ENCODE peak calls at places on chromosomes 1 and 21, in nine cellular contexts. M, K, H, C, N, I, Z, G and U are unnamed samples. For H3K4me1, the result is how much of the 10 kb centered on the place peaks cover.

GRCh38 chr1:235502601-235503332 is 1.5 kb downstream of the B3GALNT2 start:
- DNase-seq in M (no peak), K (no peak), H (no peak), C (no peak), N (no peak), I (no peak), Z (peak), G (no peak), U (no peak)

GRCh38 chr21:16418663-16419062 is 688.9 kb downstream of the USP25 start:
- DNase-seq in M (no peak), K (no peak), H (no peak), C (no peak), N (no peak), I (no peak), Z (no peak), G (no peak), U (no peak)

GRCh38 chr1:77831976-77832695 is 52.7 kb downstream of the MIGA1 start:
- DNase-seq in M (no peak), K (no peak), H (no peak), C (no peak), N (no peak), I (no peak), Z (peak), G (no peak), U (no peak)

GRCh38 chr21:14591882-14592281 is 45.8 kb upstream of the SAMSN1 start:
- DNase-seq in M (no peak), K (no peak), H (no peak), C (peak), N (no peak), I (no peak), Z (peak), G (peak), U (no peak)

GRCh38 chr1:52008074-52008809 is 17.7 kb upstream of the RAB3B start:
- DNase-seq in M (no peak), K (no peak), H (no peak), C (no peak), N (no peak), I (no peak), Z (no peak), G (no peak), U (no peak)

GRCh38 chr1:14968251-14968812 is 185.2 kb upstream of the TMEM51 start:
- DNase-seq in M (no peak), K (no peak), H (no peak), C (peak), N (peak), I (no peak), Z (peak), G (no peak), U (no peak)

GRCh38 chr1:108117908-108118902 is 81.9 kb downstream of the SLC25A24 start:
- DNase-seq in M (no peak), K (no peak), H (no peak), C (no peak), N (no peak), I (no peak), Z (peak), G (no peak), U (no peak)

GRCh38 chr1:38680801-38681510 is 178.6 kb downstream of the RRAGC start:
- DNase-seq in M (no peak), K (peak), H (no peak), C (no peak), N (no peak), I (no peak), Z (peak), G (no peak), U (no peak)

GRCh38 chr1:19260211-19261138 is 8.9 kb downstream of the MRTO4 start:
- DNase-seq in M (no peak), K (no peak), H (no peak), C (no peak), N (no peak), I (peak), Z (peak), G (no peak), U (no peak)

GRCh38 chr21:16634522-16634914 is 878.3 kb upstream of the CXADR start:
- DNase-seq in M (no peak), K (peak), H (no peak), C (no peak), N (no peak), I (no peak), Z (no peak), G (no peak), U (no peak)

GRCh38 chr1:84691139-84691783 is 1.0 kb upstream of the SSX2IP start:
- DNase-seq in M (no peak), K (no peak), H (no peak), C (no peak), N (no peak), I (no peak), Z (peak), G (no peak), U (no peak)

GRCh38 chr1:111998332-111998731 is 8.9 kb upstream of the KCND3 start:
- DNase-seq in M (no peak), K (no peak), H (no peak), C (no peak), N (no peak), I (no peak), Z (no peak), G (no peak), U (no peak)

GRCh38 chr1:206753141-206753540 is 17.4 kb upstream of the IL19 start:
- DNase-seq in M (no peak), K (no peak), H (no peak), C (no peak), N (no peak), I (no peak), Z (peak), G (no peak), U (no peak)

GRCh38 chr21:31273278-31273677 is 70.8 kb downstream of the TIAM1 start:
- DNase-seq in M (no peak), K (no peak), H (no peak), C (no peak), N (no peak), I (no peak), Z (no peak), G (no peak), U (no peak)

GRCh38 chr21:15443740-15444117 is 286.1 kb upstream of the USP25 start:
- DNase-seq in M (no peak), K (no peak), H (no peak), C (no peak), N (no peak), I (no peak), Z (no peak), G (no peak), U (no peak)

GRCh38 chr1:189686288-189686687 is 791.4 kb downstream of the BRINP3 start:
- DNase-seq in M (no peak), K (no peak), H (no peak), C (no peak), N (no peak), I (no peak), Z (no peak), G (no peak), U (no peak)

GRCh38 chr1:181151378-181152326 is 63.2 kb downstream of the IER5 start:
- DNase-seq in M (no peak), K (no peak), H (no peak), C (peak), N (no peak), I (no peak), Z (no peak), G (no peak), U (no peak)

GRCh38 chr1:63004868-63005267 is 220.9 kb downstream of the ATG4C start:
- DNase-seq in M (no peak), K (no peak), H (no peak), C (no peak), N (no peak), I (no peak), Z (peak), G (no peak), U (no peak)

GRCh38 chr1:31436596-31437432 is 23.8 kb downstream of the SERINC2 start:
- DNase-seq in M (no peak), K (no peak), H (no peak), C (no peak), N (no peak), I (peak), Z (no peak), G (no peak), U (no peak)

GRCh38 chr1:213131851-213132655 is 81.0 kb downstream of the RPS6KC1 start:
- DNase-seq in M (no peak), K (no peak), H (no peak), C (no peak), N (no peak), I (no peak), Z (peak), G (no peak), U (no peak)

GRCh38 chr1:93344886-93345632 is 648 bp upstream of the DR1 start:
- DNase-seq in M (no peak), K (no peak), H (no peak), C (no peak), N (no peak), I (no peak), Z (peak), G (no peak), U (no peak)

GRCh38 chr1:164518692-164519332 is 40.2 kb upstream of the PBX1 start:
- DNase-seq in M (no peak), K (no peak), H (no peak), C (no peak), N (no peak), I (no peak), Z (no peak), G (no peak), U (no peak)

GRCh38 chr1:180181048-180181447 is 26.4 kb downstream of the QSOX1 start:
- DNase-seq in M (no peak), K (no peak), H (no peak), C (no peak), N (no peak), I (peak), Z (peak), G (no peak), U (no peak)

GRCh38 chr1:63379583-63379982 is 12.2 kb downstream of the ALG6 start:
- DNase-seq in M (no peak), K (no peak), H (no peak), C (no peak), N (no peak), I (no peak), Z (no peak), G (no peak), U (no peak)

GRCh38 chr1:184753608-184754478 is 815 bp downstream of the EDEM3 start:
- DNase-seq in M (peak), K (no peak), H (no peak), C (no peak), N (peak), I (peak), Z (peak), G (no peak), U (no peak)

GRCh38 chr21:36749935-36750578 is 51.1 kb downstream of the SIM2 start:
- DNase-seq in M (no peak), K (peak), H (no peak), C (peak), N (no peak), I (no peak), Z (no peak), G (no peak), U (no peak)

GRCh38 chr21:46055863-46056281 is 42.0 kb upstream of the COL6A2 start:
- DNase-seq in M (no peak), K (no peak), H (no peak), C (no peak), N (no peak), I (peak), Z (no peak), G (no peak), U (no peak)

GRCh38 chr1:99004270-99005141 is at the start of gene PLPPR5:
- DNase-seq in M (no peak), K (no peak), H (no peak), C (peak), N (no peak), I (peak), Z (no peak), G (peak), U (no peak)

GRCh38 chr1:36761073-36761472 is 273.2 kb downstream of the GRIK3 start:
- DNase-seq in M (no peak), K (no peak), H (no peak), C (no peak), N (no peak), I (no peak), Z (peak), G (no peak), U (no peak)

GRCh38 chr1:238336531-238336930 is 445.8 kb upstream of the ZP4 start:
- DNase-seq in M (no peak), K (no peak), H (no peak), C (no peak), N (no peak), I (no peak), Z (peak), G (no peak), U (no peak)

GRCh38 chr1:169999357-169999756 is 75.1 kb downstream of the KIFAP3 start:
- DNase-seq in M (no peak), K (no peak), H (no peak), C (peak), N (peak), I (no peak), Z (peak), G (no peak), U (no peak)

GRCh38 chr1:21308847-21309652 is 18.8 kb upstream of the ECE1 start:
- DNase-seq in M (no peak), K (no peak), H (no peak), C (no peak), N (no peak), I (no peak), Z (peak), G (no peak), U (no peak)

GRCh38 chr21:32499249-32500055 is 85.9 kb downstream of the TCP10L start:
- DNase-seq in M (no peak), K (no peak), H (no peak), C (peak), N (no peak), I (no peak), Z (peak), G (no peak), U (no peak)

GRCh38 chr1:171655215-171656116 is 3.0 kb upstream of the MYOC start:
- DNase-seq in M (peak), K (peak), H (peak), C (peak), N (peak), I (no peak), Z (peak), G (peak), U (peak)

GRCh38 chr1:116386042-116386441 is 13.0 kb downstream of the ATP1A1 start:
- DNase-seq in M (no peak), K (no peak), H (no peak), C (no peak), N (no peak), I (no peak), Z (no peak), G (no peak), U (no peak)

GRCh38 chr1:107172450-107172849 is 31.6 kb downstream of the NTNG1 start:
- DNase-seq in M (no peak), K (no peak), H (no peak), C (no peak), N (no peak), I (no peak), Z (no peak), G (no peak), U (no peak)

GRCh38 chr1:38270241-38270871 is 223.8 kb upstream of the POU3F1 start:
- DNase-seq in M (no peak), K (peak), H (no peak), C (no peak), N (no peak), I (no peak), Z (no peak), G (no peak), U (no peak)

GRCh38 chr1:46605242-46605641 is 1.2 kb upstream of the MKNK1 start:
- DNase-seq in M (no peak), K (no peak), H (peak), C (no peak), N (no peak), I (no peak), Z (no peak), G (peak), U (peak)
- H3K4me3 ChIP-seq in M (no peak), K (no peak), H (no peak), C (no peak), N (peak), I (no peak), Z (no peak), G (no peak), U (peak)

GRCh38 chr1:9196129-9197040 is 38.2 kb upstream of the H6PD start:
- DNase-seq in M (peak), K (no peak), H (peak), C (peak), N (peak), I (peak), Z (peak), G (peak), U (peak)
- H3K4me1 ChIP-seq in M (under half), K (under half), H (under half), C (half or more), N (half or more), I (under half), Z (under half), G (under half), U (under half)

DNA sequence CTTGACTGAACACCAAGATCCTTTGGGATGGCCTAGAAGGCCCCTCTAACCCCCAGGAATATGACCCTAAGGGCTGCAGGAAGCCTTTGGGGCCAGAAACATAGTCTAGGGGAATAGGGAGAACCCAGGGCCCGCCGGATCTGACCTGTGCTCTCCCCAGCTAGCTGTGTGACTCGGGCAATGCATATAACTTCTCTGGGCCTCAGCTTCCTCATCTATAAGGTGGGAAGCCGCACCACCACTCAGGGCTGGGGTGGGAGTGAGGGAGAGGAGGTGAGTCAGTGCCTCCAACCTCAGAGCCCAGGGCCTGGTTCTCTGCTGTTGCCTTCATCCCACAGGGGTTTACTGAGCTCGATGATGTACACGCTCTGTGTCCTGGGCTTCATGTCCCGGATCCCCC is 434.4 kb downstream of the PTPRU start:
- DNase-seq in M (no peak), K (no peak), H (no peak), C (no peak), N (no peak), I (peak), Z (no peak), G (no peak), U (no peak)
- H3K4me3 ChIP-seq in M (no peak), K (no peak), H (no peak), C (no peak), N (no peak), I (no peak), Z (no peak), G (no peak), U (no peak)

DNA sequence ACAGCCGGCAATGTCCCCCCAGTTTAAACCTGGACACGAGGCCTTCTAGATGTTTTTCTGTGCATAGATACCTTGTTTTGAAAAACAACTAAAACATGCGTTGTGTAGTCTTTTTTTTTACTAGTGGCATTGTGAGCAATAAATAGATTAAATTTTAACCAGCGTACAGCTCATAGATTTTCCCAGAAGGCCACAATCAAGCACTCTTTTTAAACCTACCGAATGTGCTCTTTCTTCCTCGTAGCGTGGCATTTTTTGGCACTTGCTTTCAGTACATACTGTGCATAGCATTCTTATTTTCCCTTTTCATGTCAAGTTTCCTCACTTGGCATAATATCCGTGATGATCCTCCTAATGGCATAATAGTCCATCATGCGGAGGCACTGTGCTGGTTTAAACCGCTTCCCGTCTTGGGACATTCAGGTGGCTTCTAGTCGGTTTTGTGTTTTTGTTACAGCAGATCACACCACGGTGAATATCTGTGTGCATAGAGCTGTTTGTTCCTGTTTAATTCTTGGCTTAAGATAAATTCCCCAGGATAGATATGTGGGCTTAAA is 95.3 kb downstream of the PDE9A start:
- DNase-seq in M (no peak), K (no peak), H (no peak), C (no peak), N (no peak), I (no peak), Z (no peak), G (no peak), U (no peak)
- H3K4me1 ChIP-seq in M (under half), K (under half), H (under half), C (under half), N (under half), I (under half), Z (under half), G (under half), U (under half)

GRCh38 chr1:157155658-157156057 is 17.5 kb upstream of the ETV3 start:
- DNase-seq in M (no peak), K (no peak), H (no peak), C (no peak), N (no peak), I (no peak), Z (no peak), G (no peak), U (no peak)
- H3K4me3 ChIP-seq in M (no peak), K (no peak), H (no peak), C (peak), N (peak), I (no peak), Z (peak), G (no peak), U (peak)

GRCh38 chr1:225697437-225697836 is 44.5 kb upstream of the ENAH start:
- DNase-seq in M (no peak), K (no peak), H (no peak), C (peak), N (peak), I (no peak), Z (no peak), G (no peak), U (no peak)
- H3K4me1 ChIP-seq in M (under half), K (under half), H (under half), C (under half), N (half or more), I (under half), Z (under half), G (under half), U (under half)

GRCh38 chr1:167219194-167219593 is 1.5 kb upstream of the POU2F1 start:
- DNase-seq in M (no peak), K (no peak), H (no peak), C (no peak), N (no peak), I (no peak), Z (no peak), G (no peak), U (no peak)
- H3K4me3 ChIP-seq in M (peak), K (no peak), H (peak), C (peak), N (peak), I (peak), Z (peak), G (peak), U (peak)